ENCODE peak calls at places on chromosome 4, in nine cellular contexts. W is NB4, B is GM12892, Q is GM12891, F is breast epithelium, R is suprapubic skin, H is uterus, S is gastrocnemius medialis, U is tibial nerve. V is an unnamed sample.

GRCh38 chr4:80202190-80202711 is 4.9 kb downstream of the PRDM8 start:
- DNase-seq in W (peak; percentile 89), B (peak; percentile 80), Q (peak; percentile 78), F (peak; percentile 54), R (peak; percentile 90), H (peak; percentile 91), S (no peak), U (peak; percentile 78), V (no peak)

GRCh38 chr4:3009422-3009821 is 46.1 kb downstream of the GRK4 start:
- DNase-seq in W (peak; percentile 40), B (no peak), Q (no peak), F (no peak), R (peak; percentile 35), H (no peak), S (no peak), U (no peak), V (no peak)

GRCh38 chr4:74651198-74651597 is 143.1 kb downstream of the BTC start:
- DNase-seq in W (no peak), B (no peak), Q (no peak), F (no peak), R (no peak), H (no peak), S (no peak), U (no peak), V (no peak)

GRCh38 chr4:144709159-144709558 is 63.2 kb downstream of the HHIP start:
- DNase-seq in W (no peak), B (no peak), Q (no peak), F (no peak), R (no peak), H (no peak), S (no peak), U (no peak), V (peak; percentile 7)

GRCh38 chr4:94934201-94934600 is 176.4 kb downstream of the BMPR1B start:
- DNase-seq in W (no peak), B (no peak), Q (no peak), F (no peak), R (no peak), H (no peak), S (no peak), U (no peak), V (no peak)

GRCh38 chr4:159937595-159937994 is 834.7 kb downstream of the RAPGEF2 start:
- DNase-seq in W (peak; percentile 8), B (no peak), Q (peak; percentile 1), F (no peak), R (no peak), H (no peak), S (no peak), U (no peak), V (no peak)

GRCh38 chr4:66169341-66169740 is 499.1 kb upstream of the EPHA5 start:
- DNase-seq in W (no peak), B (no peak), Q (no peak), F (no peak), R (no peak), H (no peak), S (no peak), U (no peak), V (no peak)

GRCh38 chr4:1204828-1205591 is 32.6 kb upstream of the SPON2 start:
- DNase-seq in W (no peak), B (no peak), Q (no peak), F (peak; percentile 35), R (peak; percentile 70), H (peak; percentile 23), S (peak; percentile 1), U (no peak), V (no peak)

GRCh38 chr4:9409793-9410192 is 34.4 kb upstream of the DEFB131A start:
- DNase-seq in W (no peak), B (no peak), Q (no peak), F (no peak), R (no peak), H (no peak), S (no peak), U (no peak), V (no peak)

GRCh38 chr4:119080721-119081541 is 54.7 kb upstream of the MYOZ2 start:
- DNase-seq in W (no peak), B (no peak), Q (no peak), F (no peak), R (no peak), H (no peak), S (no peak), U (no peak), V (no peak)

GRCh38 chr4:164748375-164748774 is 5.6 kb upstream of the SMIM31 start:
- DNase-seq in W (peak; percentile 16), B (no peak), Q (no peak), F (no peak), R (no peak), H (no peak), S (no peak), U (no peak), V (no peak)

GRCh38 chr4:149291463-149291862 is 524.2 kb downstream of the IQCM start:
- DNase-seq in W (no peak), B (no peak), Q (no peak), F (no peak), R (no peak), H (no peak), S (no peak), U (no peak), V (no peak)

GRCh38 chr4:164261831-164262230 is 492.1 kb upstream of the SMIM31 start:
- DNase-seq in W (no peak), B (no peak), Q (no peak), F (no peak), R (no peak), H (no peak), S (no peak), U (no peak), V (no peak)

GRCh38 chr4:183398298-183399129 is 45.9 kb upstream of the CDKN2AIP start:
- DNase-seq in W (peak; percentile 86), B (peak; percentile 36), Q (peak; percentile 64), F (no peak), R (peak; percentile 74), H (peak; percentile 55), S (peak; percentile 36), U (peak; percentile 20), V (no peak)
- TF ChIP-seq POLR2A in W (no peak), B (no peak), Q (no peak), F (no peak), R (no peak), H (no peak), S (no peak), U (no peak), V (no peak)

GRCh38 chr4:151206241-151207005 is 70.5 kb upstream of the PRSS48 start:
- DNase-seq in W (no peak), B (no peak), Q (no peak), F (no peak), R (no peak), H (no peak), S (no peak), U (no peak), V (no peak)

GRCh38 chr4:151207186-151207585 is 69.8 kb upstream of the PRSS48 start:
- DNase-seq in W (no peak), B (no peak), Q (no peak), F (no peak), R (no peak), H (no peak), S (no peak), U (no peak), V (no peak)

GRCh38 chr4:151205722-151206121 is 71.2 kb upstream of the PRSS48 start:
- DNase-seq in W (no peak), B (no peak), Q (no peak), F (no peak), R (no peak), H (no peak), S (no peak), U (no peak), V (no peak)

GRCh38 chr4:151202851-151203455 is 74.0 kb upstream of the PRSS48 start:
- DNase-seq in W (no peak), B (no peak), Q (no peak), F (no peak), R (no peak), H (no peak), S (no peak), U (no peak), V (no peak)

GRCh38 chr4:151204925-151205524 is 71.9 kb upstream of the PRSS48 start:
- DNase-seq in W (no peak), B (no peak), Q (no peak), F (no peak), R (no peak), H (no peak), S (no peak), U (no peak), V (no peak)
- TF ChIP-seq POLR2A in W (no peak), B (no peak), Q (no peak), F (no peak), R (no peak), H (no peak), S (no peak), U (no peak), V (no peak)

DNA sequence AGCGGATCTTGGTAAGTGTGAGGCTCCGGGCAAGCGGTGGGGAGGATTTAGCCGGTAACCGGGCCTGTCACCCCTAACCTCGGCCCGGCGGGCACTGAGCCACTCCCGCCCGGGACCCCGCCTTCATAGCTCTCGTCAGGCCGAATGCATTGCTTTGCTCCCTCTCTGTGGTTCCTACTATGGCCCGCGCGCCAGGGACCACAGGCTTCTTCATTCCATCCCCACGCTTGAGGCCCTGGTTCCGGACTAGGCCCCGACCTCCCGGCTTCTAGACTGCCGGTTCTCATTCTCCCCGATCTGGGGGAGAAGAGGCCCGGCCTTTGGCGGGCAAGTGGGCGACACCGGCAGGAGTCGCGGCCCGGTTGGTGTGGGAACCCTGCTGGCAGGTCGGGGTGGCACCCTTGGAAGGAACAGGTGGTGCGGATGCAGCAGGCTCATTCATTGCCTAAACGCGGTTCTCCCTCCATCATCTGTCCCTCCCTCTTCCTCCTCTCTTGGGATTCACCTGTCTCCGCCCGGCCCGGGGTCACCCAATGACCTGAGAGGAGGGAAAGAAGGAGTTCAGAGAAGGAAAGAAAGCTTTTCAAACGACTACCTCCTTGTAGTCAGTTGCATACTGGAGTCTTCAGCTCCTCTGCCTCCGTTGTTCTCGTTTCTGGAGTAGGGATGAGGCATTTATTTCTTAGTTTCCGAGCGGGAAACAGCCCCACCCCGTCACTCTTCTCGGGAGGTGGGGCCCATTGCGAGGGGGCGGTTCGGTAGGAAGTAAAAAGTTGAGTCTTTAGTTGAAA is at the start of gene NDUFC1:
- DNase-seq in W (peak; percentile 79), B (peak; percentile 36), Q (peak; percentile 39), F (peak; percentile 26), R (peak; percentile 79), H (peak; percentile 50), S (peak; percentile 18), U (peak; percentile 38), V (no peak)
- TF ChIP-seq POLR2A in W (no peak), B (no peak), Q (no peak), F (no peak), R (peak; percentile 57), H (no peak), S (no peak), U (peak; percentile 12), V (peak; percentile 10)

DNA sequence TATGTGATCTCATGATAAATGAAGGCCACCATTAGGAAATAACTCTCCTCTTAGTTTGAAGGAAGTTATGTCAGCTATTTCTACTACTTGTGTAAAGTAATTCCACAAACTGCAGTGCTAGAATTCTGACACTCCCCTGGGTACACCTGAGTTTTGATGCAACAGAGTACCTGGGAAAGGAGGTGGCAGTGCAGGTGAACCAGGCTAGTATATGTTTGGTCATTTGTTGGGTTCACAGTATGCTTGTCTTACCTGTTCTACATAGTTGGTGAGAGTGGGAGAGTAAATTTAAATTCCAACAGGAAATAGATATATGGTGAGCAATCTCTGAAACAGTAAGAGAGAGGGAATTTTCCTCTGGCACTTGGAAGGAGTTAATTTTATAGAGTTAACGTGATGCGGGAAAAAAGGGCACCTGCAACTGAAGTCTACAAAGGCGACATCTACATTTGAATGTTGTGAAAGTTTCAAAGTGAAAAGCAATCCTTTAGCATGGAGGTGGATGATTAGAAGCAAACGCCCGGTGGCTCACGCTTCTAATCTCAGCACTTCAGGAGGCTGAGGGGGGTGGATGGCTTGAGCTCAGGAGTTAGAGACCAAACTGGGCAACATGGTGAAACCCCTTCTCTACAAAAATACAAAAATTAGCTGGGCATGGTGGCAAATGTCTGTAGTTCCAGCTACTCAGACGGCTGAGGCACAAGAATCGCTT is 8.3 kb upstream of the SLC10A6 start:
- DNase-seq in W (no peak), B (no peak), Q (no peak), F (no peak), R (no peak), H (no peak), S (no peak), U (no peak), V (no peak)
- TF ChIP-seq POLR2A in W (no peak), B (no peak), Q (no peak), F (no peak), R (no peak), H (no peak), S (no peak), U (no peak), V (no peak)